ENCODE peak calls at places on chromosomes 1 and 21, in nine cellular contexts. E, D, G, M, S, F, K, W and O are unnamed samples.

GRCh38 chr1:156601122-156601830 is at the start of gene GPATCH4:
- DNase-seq in S (peak), K (peak), M (peak), W (peak), G (peak), F (peak), E (peak), D (peak), O (peak)

GRCh38 chr1:223622132-223622842 is 43.2 kb downstream of the CAPN8 start:
- DNase-seq in G (no peak), S (no peak), W (no peak), D (no peak), E (no peak), F (no peak), M (no peak), K (no peak), O (no peak)

GRCh38 chr1:61318319-61319125 is 236.2 kb downstream of the NFIA start:
- DNase-seq in E (peak), W (no peak), G (peak), F (no peak), M (no peak), S (peak), D (no peak), K (peak), O (peak)

GRCh38 chr1:101431956-101432510 is 195.2 kb downstream of the S1PR1 start:
- DNase-seq in K (no peak), M (no peak), E (no peak), G (no peak), F (no peak), S (no peak), D (no peak), W (no peak), O (peak)

GRCh38 chr1:8947127-8947691 is 1.5 kb downstream of the CA6 start:
- DNase-seq in F (peak), M (no peak), K (no peak), S (no peak), D (no peak), W (no peak), G (no peak), E (no peak), O (peak)

GRCh38 chr1:207240325-207241095 is 81.0 kb upstream of the CD55 start:
- DNase-seq in M (no peak), K (no peak), D (no peak), G (no peak), S (peak), E (peak), F (no peak), W (no peak), O (peak)

GRCh38 chr1:8814870-8815269 is 2.6 kb downstream of the RERE start:
- DNase-seq in G (no peak), E (no peak), D (no peak), W (no peak), K (no peak), F (no peak), M (no peak), S (no peak), O (peak)

GRCh38 chr1:118143828-118144227 is 41.2 kb downstream of the SPAG17 start:
- DNase-seq in W (no peak), K (no peak), D (no peak), M (no peak), G (no peak), F (no peak), S (no peak), E (no peak), O (peak)

GRCh38 chr1:168801032-168801745 is 72.2 kb upstream of the DPT start:
- DNase-seq in G (no peak), K (no peak), W (no peak), E (no peak), S (no peak), M (no peak), F (no peak), D (no peak), O (peak)

GRCh38 chr1:82323144-82323543 is 522.4 kb downstream of the ADGRL2 start:
- DNase-seq in S (no peak), F (no peak), M (no peak), E (no peak), D (no peak), W (no peak), K (no peak), G (no peak), O (no peak)

GRCh38 chr1:87333692-87334347 is 5.1 kb downstream of the LMO4 start:
- DNase-seq in D (no peak), E (peak), M (no peak), F (no peak), W (no peak), G (no peak), K (no peak), S (no peak), O (no peak)

GRCh38 chr1:227869281-227869842 is 53.9 kb downstream of the PRSS38 start:
- DNase-seq in G (no peak), K (no peak), F (no peak), W (no peak), S (peak), M (no peak), D (no peak), E (peak), O (no peak)

GRCh38 chr1:28917757-28918118 is 3.4 kb downstream of the EPB41 start:
- DNase-seq in K (no peak), G (no peak), M (no peak), F (no peak), D (no peak), E (no peak), S (no peak), W (no peak), O (no peak)

GRCh38 chr1:19974822-19975416 is 4.5 kb downstream of the PLA2G2A start:
- DNase-seq in W (no peak), M (peak), F (no peak), D (no peak), K (peak), E (peak), G (peak), S (peak), O (peak)

GRCh38 chr21:42440187-42440792 is 36.6 kb downstream of the UBASH3A start:
- DNase-seq in S (no peak), M (no peak), E (no peak), W (no peak), G (no peak), D (no peak), K (no peak), F (no peak), O (no peak)